ENCODE peak calls at places on chromosomes 16 and 17, in eight cellular contexts. N is breast epithelium; E is endodermal cell; F is right lobe of liver; Z is dorsolateral prefrontal cortex; U is tibial artery; J is left ventricle myocardium inferior; D is CD4-positive, alpha-beta T cell. I is an unnamed sample.
A peak's percentile ranks its signal among the peaks of the same experiment; 100 is the strongest.

GRCh38 chr16:4315185-4316102 is at the start of gene GLIS2:
- DNase-seq in N (no peak), D (no peak), J (peak; percentile 84), F (no peak), Z (no peak), E (peak; percentile 90), U (peak; percentile 89), I (no peak)

GRCh38 chr17:13735444-13735843 is 133.7 kb upstream of the HS3ST3A1 start:
- DNase-seq in Z (no peak), F (no peak), J (no peak), N (no peak), E (peak; percentile 77), D (no peak), U (no peak), I (no peak)

GRCh38 chr17:57035971-57036481 is 49.0 kb upstream of the AKAP1 start:
- DNase-seq in E (no peak), D (no peak), N (peak; percentile 71), F (no peak), Z (no peak), U (no peak), J (no peak), I (no peak)

GRCh38 chr16:53504161-53504663 is 1.2 kb upstream of the AKTIP start:
- DNase-seq in Z (no peak), F (peak; percentile 51), D (peak; percentile 30), N (peak; percentile 61), E (peak; percentile 71), J (peak; percentile 58), U (peak; percentile 84), I (no peak)

GRCh38 chr17:14051692-14052091 is 17.6 kb upstream of the COX10 start:
- DNase-seq in E (no peak), F (no peak), N (no peak), Z (no peak), U (no peak), J (no peak), D (no peak), I (no peak)

GRCh38 chr17:50660042-50660886 is 25.6 kb downstream of the ABCC3 start:
- DNase-seq in Z (no peak), N (no peak), E (peak; percentile 72), D (no peak), U (no peak), J (peak; percentile 46), F (no peak), I (no peak)

GRCh38 chr16:14056970-14057369 is 14.1 kb upstream of the MRTFB start:
- DNase-seq in N (no peak), F (no peak), Z (no peak), E (no peak), D (no peak), J (no peak), U (no peak), I (no peak)

GRCh38 chr16:27529962-27530361 is 19.8 kb downstream of the GTF3C1 start:
- DNase-seq in Z (no peak), D (no peak), U (no peak), E (no peak), N (no peak), J (no peak), F (no peak), I (no peak)

GRCh38 chr16:67632415-67633172 is 12.3 kb upstream of the CARMIL2 start:
- DNase-seq in N (no peak), J (peak; percentile 57), Z (no peak), E (no peak), U (no peak), F (no peak), D (no peak), I (no peak)

GRCh38 chr17:82531431-82531881 is 11.9 kb downstream of the FOXK2 start:
- DNase-seq in F (no peak), D (no peak), N (no peak), J (no peak), E (no peak), Z (no peak), U (no peak), I (no peak)

GRCh38 chr17:17313350-17313991 is 10.3 kb downstream of the NT5M start:
- DNase-seq in F (peak; percentile 65), D (peak; percentile 71), U (peak; percentile 60), J (peak; percentile 31), N (no peak), Z (no peak), E (peak; percentile 95), I (no peak)

GRCh38 chr16:57023541-57024249 is 34.3 kb downstream of the NLRC5 start:
- DNase-seq in F (no peak), U (no peak), E (no peak), Z (no peak), D (peak; percentile 59), J (no peak), N (no peak), I (no peak)

GRCh38 chr16:15897834-15898254 is 9.4 kb upstream of the CEP20 start:
- DNase-seq in F (no peak), D (no peak), U (no peak), J (no peak), N (no peak), Z (no peak), E (no peak), I (no peak)

GRCh38 chr17:58378895-58379824 is 27.2 kb upstream of the SUPT4H1 start:
- DNase-seq in J (no peak), N (no peak), F (no peak), U (no peak), E (no peak), D (no peak), Z (no peak), I (no peak)
- H3K27ac ChIP-seq in J (no peak overlapping the region), N (no peak overlapping the region), F (no peak overlapping the region), U (no peak overlapping the region), E (no peak overlapping the region), D (no peak overlapping the region), Z (no peak overlapping the region), I (no peak overlapping the region)

GRCh38 chr17:7840441-7840840 is 6.4 kb downstream of the KDM6B start:
- DNase-seq in Z (no peak), E (no peak), U (no peak), F (no peak), J (no peak), D (no peak), N (no peak), I (no peak)
- H3K27ac ChIP-seq in Z (peak overlapping the region; percentile 97), E (no peak overlapping the region), U (peak overlapping the region; percentile 89), F (no peak overlapping the region), J (peak overlapping the region; percentile 96), D (peak overlapping the region; percentile 100), N (peak overlapping the region; percentile 98), I (peak overlapping the region; percentile 99)

GRCh38 chr17:29574732-29575510 is 6.4 kb downstream of the TP53I13 start:
- DNase-seq in E (no peak), N (peak; percentile 45), Z (peak; percentile 19), D (no peak), F (peak; percentile 86), U (peak; percentile 65), J (peak; percentile 15), I (no peak)
- H3K27ac ChIP-seq in E (no peak overlapping the region), N (no peak overlapping the region), Z (no peak overlapping the region), D (no peak overlapping the region), F (no peak overlapping the region), U (no peak overlapping the region), J (no peak overlapping the region), I (no peak overlapping the region)

GRCh38 chr17:49020609-49021008 is 23.4 kb downstream of the IGF2BP1 start:
- DNase-seq in U (peak; percentile 3), Z (no peak), F (no peak), D (no peak), N (no peak), E (peak; percentile 47), J (no peak), I (no peak)

GRCh38 chr17:49022391-49022941 is 25.3 kb downstream of the IGF2BP1 start:
- DNase-seq in D (no peak), E (peak; percentile 98), N (no peak), Z (no peak), J (no peak), F (no peak), U (peak; percentile 31), I (no peak)

GRCh38 chr17:49024523-49024922 is 27.3 kb downstream of the IGF2BP1 start:
- DNase-seq in N (no peak), F (no peak), D (no peak), Z (no peak), U (no peak), J (no peak), E (no peak), I (no peak)

GRCh38 chr17:49021095-49021767 is 24.0 kb downstream of the IGF2BP1 start:
- DNase-seq in U (peak; percentile 29), E (peak; percentile 75), J (no peak), Z (no peak), F (no peak), N (no peak), D (no peak), I (no peak)

GRCh38 chr17:49021768-49022103 is 24.6 kb downstream of the IGF2BP1 start:
- DNase-seq in D (no peak), Z (no peak), N (no peak), F (no peak), J (no peak), U (no peak), E (no peak), I (no peak)
- H3K27ac ChIP-seq in D (no peak overlapping the region), Z (no peak overlapping the region), N (no peak overlapping the region), F (no peak overlapping the region), J (no peak overlapping the region), U (no peak overlapping the region), E (peak overlapping the region; percentile 95), I (no peak overlapping the region)

GRCh38 chr16:83882118-83882879 is 16.6 kb upstream of the MLYCD start:
- DNase-seq in U (no peak), D (no peak), F (no peak), N (no peak), J (no peak), E (peak; percentile 52), Z (no peak), I (no peak)
- H3K27ac ChIP-seq in U (no peak overlapping the region), D (no peak overlapping the region), F (no peak overlapping the region), N (no peak overlapping the region), J (peak overlapping the region; percentile 40), E (no peak overlapping the region), Z (no peak overlapping the region), I (no peak overlapping the region)

GRCh38 chr17:59671386-59671785 is 35.8 kb downstream of the PTRH2 start:
- DNase-seq in U (no peak), D (no peak), N (no peak), Z (no peak), E (no peak), J (no peak), F (no peak), I (no peak)
- H3K27ac ChIP-seq in U (no peak overlapping the region), D (no peak overlapping the region), N (no peak overlapping the region), Z (no peak overlapping the region), E (no peak overlapping the region), J (no peak overlapping the region), F (no peak overlapping the region), I (no peak overlapping the region)